ENCODE peak calls at places on chromosomes 7 and 10, in six cellular contexts. N, H, Z, B, L and A are unnamed samples.

GRCh38 chr10:132471484-132471883 is 66.1 kb upstream of the INPP5A start:
- DNase-seq in N (no peak), H (no peak), Z (no peak), B (no peak), L (no peak), A (no peak)

GRCh38 chr7:105246195-105247078 is 142.3 kb downstream of the SRPK2 start:
- DNase-seq in N (no peak), H (no peak), Z (no peak), B (no peak), L (no peak), A (no peak)

GRCh38 chr10:17989908-17990767 is 38.4 kb downstream of the SLC39A12 start:
- DNase-seq in N (peak), H (no peak), Z (peak), B (no peak), L (no peak), A (peak)

GRCh38 chr10:18906636-18907035 is 142.0 kb upstream of the MALRD1 start:
- DNase-seq in N (peak), H (no peak), Z (no peak), B (no peak), L (no peak), A (no peak)

GRCh38 chr10:35598379-35598778 is 6.8 kb upstream of the GJD4 start:
- DNase-seq in N (no peak), H (no peak), Z (no peak), B (no peak), L (peak), A (no peak)

GRCh38 chr7:12646139-12646538 is 41.3 kb upstream of the ARL4A start:
- DNase-seq in N (no peak), H (no peak), Z (peak), B (no peak), L (no peak), A (peak)

GRCh38 chr10:72426982-72427381 is 72.3 kb upstream of the DNAJB12 start:
- DNase-seq in N (no peak), H (peak), Z (no peak), B (no peak), L (peak), A (no peak)

GRCh38 chr7:26159243-26159642 is 7.2 kb downstream of the NFE2L3 start:
- DNase-seq in N (peak), H (no peak), Z (no peak), B (no peak), L (no peak), A (peak)

GRCh38 chr7:21030237-21030636 is 243.6 kb upstream of the SP8 start:
- DNase-seq in N (no peak), H (no peak), Z (no peak), B (no peak), L (peak), A (no peak)

GRCh38 chr10:123561145-123561448 is 105.1 kb upstream of the GPR26 start:
- DNase-seq in N (no peak), H (no peak), Z (no peak), B (no peak), L (peak), A (no peak)

GRCh38 chr7:101537205-101537604 is 91.9 kb downstream of the MYL10 start:
- DNase-seq in N (no peak), H (no peak), Z (no peak), B (no peak), L (no peak), A (peak)

GRCh38 chr10:110931769-110932381 is 12.5 kb downstream of the SHOC2 start:
- DNase-seq in N (no peak), H (no peak), Z (no peak), B (no peak), L (no peak), A (no peak)

GRCh38 chr10:6347391-6347951 is 144.7 kb downstream of the PFKFB3 start:
- DNase-seq in N (no peak), H (no peak), Z (no peak), B (no peak), L (peak), A (peak)

GRCh38 chr7:45898241-45898640 is 10.0 kb downstream of the IGFBP1 start:
- DNase-seq in N (no peak), H (no peak), Z (no peak), B (no peak), L (no peak), A (peak)

GRCh38 chr7:5396542-5396941 is 27.1 kb downstream of the TNRC18 start:
- DNase-seq in N (peak), H (no peak), Z (no peak), B (no peak), L (no peak), A (no peak)

GRCh38 chr10:29878492-29878891 is 180.9 kb downstream of the JCAD start:
- DNase-seq in N (no peak), H (no peak), Z (no peak), B (no peak), L (no peak), A (no peak)

GRCh38 chr7:47294569-47295222 is 287.2 kb downstream of the TNS3 start:
- DNase-seq in N (no peak), H (no peak), Z (no peak), B (no peak), L (no peak), A (no peak)

GRCh38 chr7:23893172-23893941 is 183.3 kb downstream of the STK31 start:
- DNase-seq in N (peak), H (no peak), Z (peak), B (no peak), L (no peak), A (no peak)

GRCh38 chr10:104240078-104240477 is 7.9 kb upstream of the CFAP43 start:
- DNase-seq in N (no peak), H (no peak), Z (no peak), B (no peak), L (no peak), A (no peak)

GRCh38 chr7:34091330-34091917 is 186.1 kb downstream of the BMPER start:
- DNase-seq in N (peak), H (no peak), Z (peak), B (peak), L (peak), A (peak)

GRCh38 chr10:59435707-59436106 is 73.4 kb upstream of the FAM13C start:
- DNase-seq in N (no peak), H (no peak), Z (peak), B (no peak), L (peak), A (no peak)

GRCh38 chr10:120436431-120437142 is 20.4 kb upstream of the PLPP4 start:
- DNase-seq in N (no peak), H (no peak), Z (no peak), B (no peak), L (no peak), A (peak)

GRCh38 chr7:29194594-29195417 is at the start of gene CHN2:
- DNase-seq in N (peak), H (peak), Z (peak), B (peak), L (peak), A (no peak)

GRCh38 chr7:37359662-37360444 is 88.8 kb downstream of the ELMO1 start:
- DNase-seq in N (no peak), H (no peak), Z (no peak), B (no peak), L (no peak), A (no peak)

GRCh38 chr7:110877086-110877485 is 213.8 kb upstream of the LRRN3 start:
- DNase-seq in N (no peak), H (no peak), Z (no peak), B (no peak), L (no peak), A (no peak)

GRCh38 chr7:21939136-21939857 is 6.4 kb downstream of the CDCA7L start:
- DNase-seq in N (peak), H (no peak), Z (no peak), B (no peak), L (no peak), A (no peak)

GRCh38 chr10:88039496-88040200 is 176.2 kb downstream of the PTEN start:
- DNase-seq in N (peak), H (no peak), Z (peak), B (no peak), L (no peak), A (peak)

GRCh38 chr7:506391-506831 is 13.2 kb downstream of the PDGFA start:
- DNase-seq in N (no peak), H (no peak), Z (no peak), B (peak), L (no peak), A (no peak)

GRCh38 chr10:34479520-34480179 is 335.4 kb downstream of the PARD3 start:
- DNase-seq in N (no peak), H (no peak), Z (no peak), B (no peak), L (peak), A (no peak)

GRCh38 chr10:114548662-114549061 is 109.4 kb downstream of the ABLIM1 start:
- DNase-seq in N (peak), H (peak), Z (peak), B (no peak), L (peak), A (peak)

GRCh38 chr10:37682617-37683016 is 174.8 kb downstream of the ZNF248 start:
- DNase-seq in N (no peak), H (no peak), Z (no peak), B (no peak), L (no peak), A (no peak)

GRCh38 chr7:91242097-91242846 is 22.0 kb upstream of the FZD1 start:
- DNase-seq in N (peak), H (no peak), Z (no peak), B (no peak), L (no peak), A (peak)

GRCh38 chr10:46290101-46290884 is 3.5 kb downstream of the ANTXRL start:
- DNase-seq in N (no peak), H (no peak), Z (no peak), B (no peak), L (peak), A (no peak)

GRCh38 chr10:86440874-86441838 is 74.6 kb upstream of the GRID1 start:
- DNase-seq in N (peak), H (no peak), Z (peak), B (no peak), L (no peak), A (peak)

GRCh38 chr7:25007668-25008067 is 27.7 kb upstream of the OSBPL3 start:
- DNase-seq in N (no peak), H (no peak), Z (no peak), B (no peak), L (no peak), A (no peak)
- TF ChIP-seq CTCF in N (no peak), H (no peak), Z (no peak), B (no peak), L (peak), A (no peak)

DNA sequence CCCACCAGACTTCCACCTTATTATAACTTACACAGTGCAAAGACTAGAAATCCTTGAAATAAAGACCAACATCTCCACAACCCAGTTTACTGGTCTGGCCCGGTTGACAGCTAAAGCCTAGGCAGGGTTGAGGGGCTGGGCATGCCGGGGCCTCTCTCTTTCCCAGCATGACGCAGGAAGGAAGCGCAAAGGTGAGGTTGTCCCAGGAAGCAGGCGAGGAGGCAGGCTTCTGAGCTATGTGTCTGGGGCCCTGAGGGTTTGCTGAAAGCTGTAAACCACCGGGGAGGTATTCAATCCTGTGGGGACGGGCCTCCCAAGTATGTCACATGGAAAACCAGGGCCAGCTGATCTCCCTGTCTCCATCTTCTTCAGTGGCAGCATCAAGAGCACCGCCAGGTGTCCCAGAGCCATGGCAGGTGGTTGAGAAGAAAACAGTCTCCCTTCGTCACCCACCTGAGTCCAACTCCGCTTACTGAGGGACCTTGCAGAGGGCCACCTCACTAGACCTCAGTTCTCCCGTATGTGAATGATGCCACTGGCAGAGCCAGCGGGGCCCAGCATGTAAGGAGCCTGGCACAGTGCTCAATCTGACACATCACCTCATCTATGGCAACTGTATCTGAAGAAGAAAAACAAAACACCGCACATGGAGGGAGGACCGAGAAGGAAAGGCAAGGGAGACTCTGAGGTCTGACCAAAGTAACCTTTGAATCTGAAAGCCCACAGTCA is 49.5 kb downstream of the FAM53B start:
- DNase-seq in N (peak), H (no peak), Z (no peak), B (no peak), L (no peak), A (no peak)
- TF ChIP-seq CTCF in N (no peak), H (no peak), Z (no peak), B (no peak), L (no peak), A (no peak)

GRCh38 chr10:89389254-89389653 is 3.2 kb upstream of the IFIT1 start:
- DNase-seq in N (peak), H (no peak), Z (no peak), B (no peak), L (no peak), A (peak)
- TF ChIP-seq CTCF in N (peak), H (peak), Z (peak), B (peak), L (peak), A (peak)

GRCh38 chr7:30703756-30704155 is 21.5 kb upstream of the CRHR2 start:
- DNase-seq in N (no peak), H (no peak), Z (no peak), B (no peak), L (no peak), A (no peak)

GRCh38 chr7:30705008-30705407 is 22.8 kb upstream of the CRHR2 start:
- DNase-seq in N (no peak), H (no peak), Z (no peak), B (no peak), L (no peak), A (no peak)

GRCh38 chr7:30700941-30701340 is 18.7 kb upstream of the CRHR2 start:
- DNase-seq in N (no peak), H (no peak), Z (no peak), B (no peak), L (peak), A (no peak)

GRCh38 chr7:30699706-30700495 is 17.6 kb upstream of the CRHR2 start:
- DNase-seq in N (no peak), H (no peak), Z (no peak), B (no peak), L (peak), A (no peak)

DNA sequence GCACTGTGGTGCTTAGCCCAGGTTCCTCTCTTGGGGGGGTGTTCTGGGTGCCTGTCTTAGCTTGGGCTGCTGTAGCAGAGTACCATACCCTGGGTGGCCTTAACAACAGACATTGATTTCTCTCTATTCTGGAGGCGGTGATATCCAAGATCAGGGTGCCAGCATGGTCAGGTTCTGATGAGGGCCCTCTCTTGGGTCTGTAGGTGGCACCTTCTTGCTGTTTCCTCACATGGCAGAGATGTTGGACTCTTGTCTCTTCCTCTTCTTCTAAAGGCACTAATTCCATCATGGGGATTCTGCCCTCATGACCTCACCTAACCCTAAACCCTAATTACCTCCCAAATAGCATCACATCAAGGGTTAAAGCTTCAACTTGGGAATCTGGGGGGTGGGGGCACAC is 19.9 kb upstream of the CRHR2 start:
- DNase-seq in N (peak), H (no peak), Z (no peak), B (no peak), L (no peak), A (no peak)
- TF ChIP-seq CTCF in N (peak), H (no peak), Z (peak), B (no peak), L (peak), A (peak)

DNA sequence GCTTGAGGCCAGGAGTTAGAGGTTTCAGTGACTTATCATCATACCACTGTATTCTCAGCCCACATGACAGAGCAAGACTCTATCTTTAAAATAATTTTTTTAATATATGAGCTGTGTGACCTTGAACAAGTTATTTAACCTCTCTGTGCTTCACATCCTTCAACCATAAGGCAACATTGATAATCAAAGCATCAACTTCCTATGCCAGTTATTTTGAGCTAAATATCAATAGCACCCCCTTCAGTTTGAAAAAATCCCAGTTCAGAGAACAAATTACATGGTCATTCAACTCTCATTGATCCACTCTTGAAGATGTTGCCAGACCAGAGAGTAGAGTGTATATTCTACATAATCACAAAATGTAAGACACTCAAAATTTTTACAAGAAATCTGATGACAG is 53.0 kb downstream of the ASNS start:
- DNase-seq in N (peak), H (no peak), Z (no peak), B (no peak), L (no peak), A (no peak)
- TF ChIP-seq CTCF in N (peak), H (peak), Z (no peak), B (no peak), L (peak), A (no peak)

DNA sequence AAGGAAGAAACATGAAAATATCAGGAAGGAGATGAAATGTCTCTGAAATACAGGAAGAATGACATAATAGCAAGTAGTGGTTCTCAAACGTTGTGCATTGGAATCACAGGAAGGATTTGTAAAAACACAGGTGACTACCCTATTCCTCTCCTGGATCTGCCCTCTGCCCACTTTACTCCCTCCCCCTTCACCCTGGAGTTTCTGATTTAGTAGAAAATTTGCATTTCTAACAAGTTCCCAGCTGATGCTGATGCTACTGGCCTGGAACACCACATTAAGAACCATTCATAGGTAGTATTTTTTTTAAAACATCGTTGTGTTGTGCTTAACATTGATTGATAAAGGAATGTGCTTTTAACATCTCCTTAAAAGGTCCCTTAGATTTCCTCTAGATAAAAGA is 130.9 kb downstream of the PHF14 start:
- DNase-seq in N (no peak), H (no peak), Z (no peak), B (no peak), L (no peak), A (no peak)
- TF ChIP-seq CTCF in N (no peak), H (no peak), Z (no peak), B (no peak), L (no peak), A (no peak)

GRCh38 chr10:71368639-71369038 is 28.1 kb upstream of the CDH23 start:
- DNase-seq in N (no peak), H (no peak), Z (no peak), B (no peak), L (no peak), A (no peak)
- TF ChIP-seq CTCF in N (no peak), H (peak), Z (peak), B (no peak), L (peak), A (peak)